ENCODE peak calls at places on chromosomes 7 and 10, in eight cellular contexts. J is HFF-Myc, I is choroid plexus epithelial cell, W is mesothelial cell of epicardium, Y is AG10803, N is epithelial cell of proximal tubule, S is OCI-LY7, R is fibroblast of the aortic adventitia. O is an unnamed sample.

GRCh38 chr7:122006687-122007086 is 133.7 kb downstream of the PTPRZ1 start:
- DNase-seq in J (no peak), I (no peak), W (no peak), Y (no peak), N (no peak), S (no peak), R (no peak), O (no peak)

GRCh38 chr7:14449291-14449690 is 453.3 kb downstream of the DGKB start:
- DNase-seq in J (no peak), I (no peak), W (no peak), Y (no peak), N (no peak), S (no peak), R (no peak), O (no peak)

GRCh38 chr10:27822286-27822685 is 76.7 kb upstream of the MKX start:
- DNase-seq in J (peak; percentile 57), I (peak; percentile 2), W (no peak), Y (peak; percentile 89), N (peak; percentile 2), S (no peak), R (peak; percentile 6), O (no peak)

GRCh38 chr10:78742730-78743615 is 325.8 kb upstream of the ZMIZ1 start:
- DNase-seq in J (peak; percentile 75), I (no peak), W (no peak), Y (peak; percentile 73), N (no peak), S (peak; percentile 55), R (no peak), O (no peak)

GRCh38 chr7:156751319-156751718 is 110.7 kb downstream of the RNF32 start:
- DNase-seq in J (peak; percentile 70), I (peak; percentile 91), W (no peak), Y (peak; percentile 78), N (peak; percentile 29), S (no peak), R (peak; percentile 66), O (no peak)

GRCh38 chr7:73893342-73894101 is 32.6 kb downstream of the TMEM270 start:
- DNase-seq in J (no peak), I (no peak), W (no peak), Y (peak; percentile 52), N (no peak), S (no peak), R (peak; percentile 65), O (no peak)

GRCh38 chr7:81887098-81887497 is 117.3 kb upstream of the HGF start:
- DNase-seq in J (peak; percentile 16), I (peak; percentile 11), W (no peak), Y (no peak), N (no peak), S (peak; percentile 61), R (no peak), O (no peak)

GRCh38 chr7:158846304-158846703 is 10.1 kb upstream of the DYNC2I1 start:
- DNase-seq in J (no peak), I (no peak), W (no peak), Y (no peak), N (no peak), S (no peak), R (no peak), O (no peak)

GRCh38 chr7:2934984-2935740 is 91.1 kb upstream of the GNA12 start:
- DNase-seq in J (no peak), I (peak; percentile 6), W (no peak), Y (no peak), N (no peak), S (no peak), R (no peak), O (no peak)

GRCh38 chr10:68560916-68561691 is 967 bp downstream of the TET1 start:
- DNase-seq in J (no peak), I (peak; percentile 31), W (peak; percentile 36), Y (no peak), N (no peak), S (no peak), R (peak; percentile 41), O (peak; percentile 34)

GRCh38 chr7:19928247-19928646 is 154.8 kb upstream of the TMEM196 start:
- DNase-seq in J (no peak), I (no peak), W (no peak), Y (no peak), N (no peak), S (no peak), R (no peak), O (no peak)

GRCh38 chr10:1050555-1050954 is 1.6 kb upstream of the IDI1 start:
- DNase-seq in J (no peak), I (no peak), W (no peak), Y (no peak), N (no peak), S (peak; percentile 78), R (no peak), O (no peak)

GRCh38 chr7:148093375-148094166 is 497.0 kb upstream of the C7orf33 start:
- DNase-seq in J (no peak), I (no peak), W (no peak), Y (no peak), N (no peak), S (no peak), R (no peak), O (no peak)

GRCh38 chr10:132520147-132520811 is 17.3 kb upstream of the INPP5A start:
- DNase-seq in J (peak; percentile 58), I (peak; percentile 80), W (no peak), Y (peak; percentile 82), N (no peak), S (no peak), R (peak; percentile 88), O (no peak)

GRCh38 chr7:109126404-109127050 is 556.9 kb downstream of the DNAJB9 start:
- DNase-seq in J (no peak), I (no peak), W (no peak), Y (no peak), N (no peak), S (no peak), R (no peak), O (no peak)

GRCh38 chr7:92880212-92881090 is 44.1 kb upstream of the CDK6 start:
- DNase-seq in J (no peak), I (peak; percentile 35), W (no peak), Y (peak; percentile 20), N (no peak), S (peak; percentile 22), R (peak; percentile 36), O (no peak)

GRCh38 chr10:121692626-121693025 is 94.4 kb upstream of the FGFR2 start:
- DNase-seq in J (no peak), I (no peak), W (no peak), Y (no peak), N (no peak), S (no peak), R (no peak), O (no peak)

GRCh38 chr7:126529833-126530232 is 722.9 kb downstream of the GRM8 start:
- DNase-seq in J (no peak), I (peak; percentile 7), W (no peak), Y (no peak), N (no peak), S (no peak), R (no peak), O (no peak)

GRCh38 chr7:44066111-44066460 is 719 bp upstream of the PGAM2 start:
- DNase-seq in J (no peak), I (no peak), W (no peak), Y (no peak), N (no peak), S (no peak), R (no peak), O (no peak)

GRCh38 chr10:98041352-98042043 is 11.1 kb upstream of the CRTAC1 start:
- DNase-seq in J (peak; percentile 26), I (peak; percentile 73), W (no peak), Y (peak; percentile 50), N (peak; percentile 19), S (peak; percentile 72), R (peak; percentile 66), O (peak; percentile 63)
- TF ChIP-seq CTCF in J (peak; percentile 79), I (peak; percentile 89), W (peak; percentile 59), Y (peak; percentile 83), N (peak; percentile 92), S (peak; percentile 91), R (peak; percentile 71), O (peak; percentile 82)

GRCh38 chr10:62248465-62248864 is 20.2 kb downstream of the RTKN2 start:
- DNase-seq in J (no peak), I (peak; percentile 47), W (no peak), Y (peak; percentile 36), N (no peak), S (peak; percentile 23), R (peak; percentile 67), O (no peak)
- TF ChIP-seq CTCF in J (peak; percentile 4), I (peak; percentile 49), W (peak; percentile 25), Y (peak; percentile 48), N (peak; percentile 49), S (peak; percentile 82), R (peak; percentile 46), O (no peak)

GRCh38 chr10:127349737-127350136 is 153.3 kb upstream of the INSYN2A start:
- DNase-seq in J (no peak), I (peak; percentile 43), W (no peak), Y (no peak), N (no peak), S (no peak), R (no peak), O (no peak)

GRCh38 chr10:127354255-127354654 is 157.9 kb upstream of the INSYN2A start:
- DNase-seq in J (no peak), I (no peak), W (no peak), Y (no peak), N (no peak), S (no peak), R (no peak), O (no peak)

GRCh38 chr10:127353544-127353943 is 157.2 kb upstream of the INSYN2A start:
- DNase-seq in J (no peak), I (no peak), W (no peak), Y (no peak), N (no peak), S (peak; percentile 22), R (no peak), O (no peak)

GRCh38 chr10:127357265-127357664 is 160.9 kb upstream of the INSYN2A start:
- DNase-seq in J (no peak), I (no peak), W (no peak), Y (no peak), N (no peak), S (no peak), R (no peak), O (no peak)

GRCh38 chr10:127354992-127355391 is 158.6 kb upstream of the INSYN2A start:
- DNase-seq in J (no peak), I (peak; percentile 30), W (no peak), Y (no peak), N (no peak), S (no peak), R (peak; percentile 11), O (no peak)
- TF ChIP-seq CTCF in J (peak; percentile 42), I (peak; percentile 64), W (no peak), Y (peak; percentile 49), N (peak; percentile 71), S (peak; percentile 70), R (peak; percentile 21), O (peak; percentile 41)

GRCh38 chr7:151505433-151505832 is 14.3 kb downstream of the RHEB start:
- DNase-seq in J (no peak), I (no peak), W (no peak), Y (no peak), N (no peak), S (no peak), R (no peak), O (no peak)

GRCh38 chr7:151505836-151506468 is 13.7 kb downstream of the RHEB start:
- DNase-seq in J (no peak), I (no peak), W (no peak), Y (no peak), N (no peak), S (no peak), R (no peak), O (no peak)

GRCh38 chr7:151504715-151505326 is 14.9 kb downstream of the RHEB start:
- DNase-seq in J (no peak), I (no peak), W (no peak), Y (no peak), N (no peak), S (no peak), R (no peak), O (no peak)

GRCh38 chr7:151507806-151508205 is 11.9 kb downstream of the RHEB start:
- DNase-seq in J (no peak), I (no peak), W (no peak), Y (no peak), N (no peak), S (no peak), R (no peak), O (no peak)

GRCh38 chr7:151506901-151507382 is 12.8 kb downstream of the RHEB start:
- DNase-seq in J (no peak), I (no peak), W (no peak), Y (peak; percentile 9), N (no peak), S (no peak), R (no peak), O (no peak)
- TF ChIP-seq CTCF in J (no peak), I (peak; percentile 17), W (no peak), Y (no peak), N (peak; percentile 17), S (peak; percentile 51), R (no peak), O (no peak)